ENCODE peak calls at places on chromosomes 2 and 18, in six cellular contexts. Y is CD4-positive, alpha-beta T cell; C is esophagus squamous epithelium; I is CD4-positive, CD25-positive, alpha-beta regulatory T cell; T is lung; G is dorsolateral prefrontal cortex. D is an unnamed sample.

GRCh38 chr2:158998486-158999248 is 30.2 kb downstream of the TANC1 start:
- DNase-seq in Y (no peak), C (no peak), I (no peak), T (no peak), G (no peak), D (no peak)

GRCh38 chr18:39911716-39912115 is 2043.3 kb upstream of the PIK3C3 start:
- DNase-seq in Y (no peak), C (no peak), I (no peak), T (no peak), G (no peak), D (no peak)

GRCh38 chr2:72014871-72015270 is 132.8 kb downstream of the CYP26B1 start:
- DNase-seq in Y (no peak), C (no peak), I (no peak), T (no peak), G (no peak), D (no peak)

GRCh38 chr18:59818769-59819168 is 81.0 kb upstream of the PMAIP1 start:
- DNase-seq in Y (no peak), C (no peak), I (peak; percentile 56), T (no peak), G (no peak), D (no peak)

GRCh38 chr2:55761526-55761925 is 67.9 kb upstream of the PNPT1 start:
- DNase-seq in Y (no peak), C (no peak), I (no peak), T (no peak), G (no peak), D (peak; percentile 28)

GRCh38 chr2:201420442-201421113 is 30.7 kb downstream of the TRAK2 start:
- DNase-seq in Y (no peak), C (no peak), I (no peak), T (no peak), G (no peak), D (no peak)

GRCh38 chr2:181738074-181738473 is 57.8 kb upstream of the NEUROD1 start:
- DNase-seq in Y (no peak), C (no peak), I (no peak), T (no peak), G (no peak), D (no peak)

GRCh38 chr2:112835553-112836535 is 735 bp downstream of the IL1B start:
- DNase-seq in Y (no peak), C (no peak), I (no peak), T (no peak), G (no peak), D (no peak)

GRCh38 chr18:5618037-5618688 is 74.4 kb upstream of the EPB41L3 start:
- DNase-seq in Y (no peak), C (no peak), I (no peak), T (no peak), G (no peak), D (no peak)

GRCh38 chr2:218727502-218728165 is 17.0 kb downstream of the TTLL4 start:
- DNase-seq in Y (no peak), C (no peak), I (no peak), T (no peak), G (no peak), D (no peak)

GRCh38 chr2:218229239-218229638 is 12.2 kb downstream of the ARPC2 start:
- DNase-seq in Y (no peak), C (no peak), I (peak; percentile 64), T (no peak), G (no peak), D (peak; percentile 17)

DNA sequence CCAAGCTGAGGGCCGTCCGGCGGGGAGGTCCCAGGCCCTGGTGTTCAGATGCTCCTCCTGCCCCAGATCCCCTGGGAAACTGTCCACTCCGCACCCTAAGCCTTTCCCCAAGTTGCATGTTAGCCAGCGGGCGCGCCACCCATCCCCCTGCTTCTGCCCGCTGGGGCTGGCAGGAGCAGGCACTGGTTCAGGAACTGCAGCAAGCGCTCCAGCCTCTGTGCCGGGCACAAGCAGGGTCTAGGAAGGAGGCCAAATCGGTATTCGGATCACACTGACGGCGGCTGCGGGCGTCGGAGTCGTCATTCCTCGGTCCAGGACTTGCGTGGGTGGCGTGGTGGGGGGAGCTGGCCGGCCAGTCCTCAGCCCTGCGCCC is 53.7 kb downstream of the FAM168B start:
- DNase-seq in Y (no peak), C (no peak), I (no peak), T (no peak), G (peak; percentile 77), D (no peak)
- H3K27me3 ChIP-seq in Y (peaks cover 3% of the 10 kb centered on the region), C (no peaks in the 10 kb centered on the region), I (no peaks in the 10 kb centered on the region), T (peaks cover 7% of the 10 kb centered on the region), G (no peaks in the 10 kb centered on the region), D (no peaks in the 10 kb centered on the region)

GRCh38 chr2:1432726-1433125 is 19.5 kb downstream of the TPO start:
- DNase-seq in Y (no peak), C (no peak), I (no peak), T (no peak), G (no peak), D (no peak)

GRCh38 chr2:1436369-1436768 is 23.1 kb downstream of the TPO start:
- DNase-seq in Y (no peak), C (no peak), I (no peak), T (no peak), G (no peak), D (no peak)

GRCh38 chr2:1437537-1437936 is 24.3 kb downstream of the TPO start:
- DNase-seq in Y (no peak), C (no peak), I (no peak), T (no peak), G (no peak), D (no peak)

GRCh38 chr2:1440581-1440980 is 27.3 kb downstream of the TPO start:
- DNase-seq in Y (no peak), C (no peak), I (no peak), T (no peak), G (no peak), D (no peak)

DNA sequence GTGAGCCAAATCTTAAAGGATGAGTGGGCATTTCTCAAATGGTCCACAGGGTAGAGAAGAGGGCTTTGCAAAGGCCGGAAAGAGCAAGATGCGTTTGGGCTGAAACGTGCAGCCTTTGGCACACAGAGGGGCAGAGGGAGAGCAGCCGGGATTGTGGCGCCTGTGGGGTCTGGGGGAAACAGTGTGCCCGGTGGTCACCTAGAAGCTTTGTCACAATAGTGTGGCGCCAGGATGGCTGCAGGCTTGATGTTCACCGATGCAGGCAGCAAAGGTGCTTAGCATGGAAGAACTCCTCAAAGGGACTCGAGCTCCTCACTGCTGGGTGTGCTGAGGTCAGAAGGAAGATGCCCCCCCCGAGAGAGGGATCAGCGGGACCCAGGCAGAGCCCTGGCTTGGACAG is 23.8 kb downstream of the TPO start:
- DNase-seq in Y (no peak), C (no peak), I (no peak), T (no peak), G (no peak), D (no peak)
- H3K27me3 ChIP-seq in Y (no peaks in the 10 kb centered on the region), C (no peaks in the 10 kb centered on the region), I (no peaks in the 10 kb centered on the region), T (no peaks in the 10 kb centered on the region), G (no peaks in the 10 kb centered on the region), D (no peaks in the 10 kb centered on the region)

GRCh38 chr2:60548844-60549243 is 4.6 kb downstream of the BCL11A start:
- DNase-seq in Y (no peak), C (no peak), I (no peak), T (no peak), G (no peak), D (no peak)

GRCh38 chr2:60551241-60552095 is 2.0 kb downstream of the BCL11A start:
- DNase-seq in Y (no peak), C (no peak), I (no peak), T (no peak), G (no peak), D (peak; percentile 65)

GRCh38 chr2:60550984-60551240 is 2.5 kb downstream of the BCL11A start:
- DNase-seq in Y (no peak), C (no peak), I (no peak), T (no peak), G (no peak), D (no peak)

GRCh38 chr2:60549250-60550150 is 4.0 kb downstream of the BCL11A start:
- DNase-seq in Y (no peak), C (no peak), I (no peak), T (no peak), G (no peak), D (peak; percentile 34)

GRCh38 chr2:60550151-60550983 is 3.1 kb downstream of the BCL11A start:
- DNase-seq in Y (no peak), C (peak; percentile 36), I (no peak), T (peak; percentile 80), G (peak; percentile 73), D (peak; percentile 88)
- H3K27me3 ChIP-seq in Y (peaks cover 82% of the 10 kb centered on the region), C (peaks cover 7% of the 10 kb centered on the region), I (peaks cover 32% of the 10 kb centered on the region), T (peaks cover 2% of the 10 kb centered on the region), G (peaks cover 20% of the 10 kb centered on the region), D (no peaks in the 10 kb centered on the region)

DNA sequence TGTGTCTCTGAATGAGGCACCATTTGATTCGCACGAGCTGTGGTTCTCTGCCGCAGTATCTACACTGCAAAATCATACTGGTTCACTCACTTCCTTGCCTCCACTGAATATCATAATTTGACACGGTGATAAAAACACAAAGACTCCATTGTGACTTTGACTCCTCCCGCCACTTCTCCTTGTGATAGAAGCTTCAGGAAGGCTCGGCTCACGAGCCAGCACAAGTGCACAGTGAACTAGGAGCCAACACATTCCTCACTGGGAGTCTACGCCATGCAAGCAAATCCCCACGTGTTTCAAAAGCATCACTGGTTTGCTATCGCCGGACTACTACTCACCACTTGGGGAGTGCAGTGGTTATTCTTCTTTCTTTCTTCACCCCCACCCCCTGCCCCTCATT is 293.3 kb upstream of the PARD3B start:
- DNase-seq in Y (no peak), C (no peak), I (no peak), T (no peak), G (no peak), D (peak; percentile 9)
- H3K27me3 ChIP-seq in Y (no peaks in the 10 kb centered on the region), C (no peaks in the 10 kb centered on the region), I (peaks cover 15% of the 10 kb centered on the region), T (no peaks in the 10 kb centered on the region), G (no peaks in the 10 kb centered on the region), D (no peaks in the 10 kb centered on the region)